ENCODE peak calls at places on chromosomes 1 and 21, in ten cellular contexts. C is adrenal gland, J is WTC11, L is endothelial cell, D is A549, E is Calu3, Z is PC-9, N is cardiac muscle cell, W is psoas muscle, X is mucosa of descending colon. R is an unnamed sample.

GRCh38 chr1:234000557-234001081 is 96.1 kb downstream of the SLC35F3 start:
- DNase-seq in C (no peak), J (no peak), L (no peak), D (no peak), E (no peak), Z (no peak), N (no peak), W (no peak), X (no peak), R (no peak)

GRCh38 chr1:235304549-235305451 is 23.2 kb downstream of the ARID4B start:
- DNase-seq in C (no peak), J (no peak), L (no peak), D (no peak), E (no peak), Z (no peak), N (no peak), W (no peak), X (peak), R (no peak)

GRCh38 chr1:42214447-42214871 is 49.9 kb upstream of the GUCA2A start:
- DNase-seq in C (no peak), J (no peak), L (no peak), D (no peak), E (peak), Z (peak), N (no peak), W (no peak), X (peak), R (no peak)

GRCh38 chr1:219710529-219711194 is 97.8 kb upstream of the ZC3H11B start:
- DNase-seq in C (no peak), J (no peak), L (no peak), D (no peak), E (no peak), Z (peak), N (no peak), W (no peak), X (no peak), R (no peak)

GRCh38 chr21:43654806-43655489 is 4.3 kb downstream of the HSF2BP start:
- DNase-seq in C (peak), J (no peak), L (no peak), D (no peak), E (no peak), Z (peak), N (no peak), W (no peak), X (no peak), R (no peak)

GRCh38 chr1:232211149-232211548 is 418.8 kb downstream of the SIPA1L2 start:
- DNase-seq in C (no peak), J (peak), L (peak), D (peak), E (peak), Z (no peak), N (no peak), W (no peak), X (no peak), R (no peak)

GRCh38 chr21:37093977-37094376 is 20.9 kb downstream of the TTC3 start:
- DNase-seq in C (no peak), J (no peak), L (no peak), D (no peak), E (no peak), Z (no peak), N (no peak), W (no peak), X (no peak), R (no peak)

GRCh38 chr21:41817228-41817627 is 50.4 kb upstream of the RIPK4 start:
- DNase-seq in C (peak), J (peak), L (peak), D (peak), E (peak), Z (peak), N (peak), W (no peak), X (peak), R (peak)

GRCh38 chr1:16915627-16915973 is 6.1 kb upstream of the CROCC start:
- DNase-seq in C (no peak), J (no peak), L (no peak), D (no peak), E (no peak), Z (no peak), N (no peak), W (peak), X (no peak), R (no peak)

GRCh38 chr1:214418380-214418779 is 133.0 kb downstream of the PTPN14 start:
- DNase-seq in C (no peak), J (no peak), L (no peak), D (no peak), E (no peak), Z (no peak), N (no peak), W (no peak), X (no peak), R (no peak)

GRCh38 chr1:9615316-9616063 is 26.8 kb downstream of the TMEM201 start:
- DNase-seq in C (no peak), J (peak), L (peak), D (peak), E (peak), Z (no peak), N (peak), W (no peak), X (peak), R (no peak)

GRCh38 chr1:155127105-155127671 is 488 bp upstream of the EFNA1 start:
- DNase-seq in C (no peak), J (peak), L (peak), D (no peak), E (peak), Z (peak), N (peak), W (peak), X (peak), R (peak)

GRCh38 chr1:154221815-154222081 is 993 bp downstream of the UBAP2L start:
- DNase-seq in C (no peak), J (no peak), L (no peak), D (no peak), E (no peak), Z (no peak), N (peak), W (no peak), X (no peak), R (no peak)

GRCh38 chr1:110049801-110050601 is 15.6 kb downstream of the STRIP1 start:
- DNase-seq in C (no peak), J (no peak), L (no peak), D (no peak), E (no peak), Z (no peak), N (peak), W (no peak), X (no peak), R (no peak)

DNA sequence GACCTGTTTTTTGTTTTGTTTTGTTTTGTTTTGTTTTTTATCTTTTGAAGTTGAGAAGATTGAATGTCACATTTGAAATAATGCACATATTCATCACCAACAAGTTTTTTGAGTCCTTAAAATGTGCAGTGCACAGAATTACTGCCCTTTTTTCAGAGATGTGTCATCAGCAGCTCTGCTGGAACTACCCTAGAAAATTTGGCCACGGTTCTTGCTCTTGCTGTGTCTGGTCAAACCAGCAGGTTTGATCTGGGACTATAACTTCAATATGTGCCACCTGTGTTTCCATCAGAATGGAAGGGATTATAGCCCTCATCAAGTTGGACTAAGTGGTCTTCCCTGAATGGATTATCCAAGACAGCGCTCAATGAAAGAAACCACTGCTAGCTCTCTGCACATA is 24.1 kb upstream of the CNN3 start:
- DNase-seq in C (no peak), J (no peak), L (no peak), D (no peak), E (no peak), Z (no peak), N (no peak), W (no peak), X (no peak), R (no peak)
- TF ChIP-seq CTCF in C (no peak), J (no peak), L (no peak), D (no peak), E (no peak), Z (no peak), N (no peak), W (no peak), X (no peak), R (no peak)

DNA sequence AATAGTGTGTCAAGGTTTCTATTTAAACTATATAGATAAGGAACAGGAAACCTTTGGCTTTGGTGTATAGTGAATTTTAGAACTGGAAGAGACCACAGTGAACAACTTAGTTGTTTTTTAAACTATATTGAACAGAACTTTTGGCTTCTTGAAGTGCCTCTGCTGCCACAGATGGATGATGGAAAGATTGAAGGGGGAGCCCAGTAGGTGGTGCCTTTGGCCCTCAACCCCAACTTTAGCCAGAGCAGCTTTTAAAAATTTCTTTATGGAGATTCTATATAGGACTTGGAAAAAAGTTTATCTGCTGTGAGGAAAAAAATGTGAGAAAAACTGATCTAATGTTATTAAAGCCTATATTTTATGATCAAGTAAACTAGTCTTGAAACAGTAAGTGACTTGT is 50.2 kb downstream of the SWT1 start:
- DNase-seq in C (no peak), J (no peak), L (no peak), D (no peak), E (no peak), Z (no peak), N (no peak), W (no peak), X (no peak), R (no peak)
- TF ChIP-seq CTCF in C (no peak), J (no peak), L (no peak), D (no peak), E (no peak), Z (no peak), N (no peak), W (no peak), X (no peak), R (no peak)

DNA sequence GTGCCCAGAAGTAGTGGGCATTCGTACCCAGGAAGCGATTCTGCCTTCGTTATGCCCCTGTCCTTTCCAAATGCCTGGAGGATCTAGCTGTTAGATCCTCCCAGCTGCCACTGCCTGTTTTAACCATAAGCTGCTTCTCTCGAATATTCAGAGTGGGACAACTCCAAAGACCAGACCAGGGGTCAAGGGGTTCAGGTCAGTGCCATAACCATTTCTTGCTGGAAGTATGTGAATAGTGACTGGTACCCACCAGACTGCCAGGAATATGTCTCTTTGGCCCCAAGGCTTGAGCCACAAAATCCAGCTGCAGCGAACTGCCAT is 914 bp upstream of the MTF1 start:
- DNase-seq in C (no peak), J (no peak), L (no peak), D (no peak), E (no peak), Z (no peak), N (no peak), W (no peak), X (no peak), R (no peak)
- TF ChIP-seq CTCF in C (no peak), J (no peak), L (no peak), D (no peak), E (no peak), Z (peak), N (no peak), W (no peak), X (no peak), R (peak)

DNA sequence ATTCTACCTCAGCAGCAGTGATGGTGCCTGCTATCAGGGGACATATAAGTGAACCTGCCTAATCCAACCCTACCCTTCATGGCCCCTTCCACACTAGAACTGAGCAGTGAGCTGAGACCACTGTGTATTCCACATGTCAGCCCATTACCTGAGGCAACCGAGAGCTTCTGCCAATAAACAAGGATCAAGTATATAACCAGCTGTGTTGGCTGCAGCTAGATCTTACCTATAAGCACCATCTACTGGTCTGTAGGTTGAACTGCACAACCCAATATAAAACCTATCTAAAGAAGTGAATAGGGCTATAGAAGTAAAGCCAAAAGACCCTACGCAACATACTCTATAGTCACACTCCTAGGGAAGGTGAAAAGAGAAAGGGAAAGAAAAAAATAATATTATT is 376.9 kb downstream of the HHIPL2 start:
- DNase-seq in C (no peak), J (no peak), L (no peak), D (peak), E (peak), Z (peak), N (peak), W (no peak), X (peak), R (no peak)
- TF ChIP-seq CTCF in C (no peak), J (peak), L (peak), D (peak), E (peak), Z (peak), N (peak), W (peak), X (no peak), R (peak)

DNA sequence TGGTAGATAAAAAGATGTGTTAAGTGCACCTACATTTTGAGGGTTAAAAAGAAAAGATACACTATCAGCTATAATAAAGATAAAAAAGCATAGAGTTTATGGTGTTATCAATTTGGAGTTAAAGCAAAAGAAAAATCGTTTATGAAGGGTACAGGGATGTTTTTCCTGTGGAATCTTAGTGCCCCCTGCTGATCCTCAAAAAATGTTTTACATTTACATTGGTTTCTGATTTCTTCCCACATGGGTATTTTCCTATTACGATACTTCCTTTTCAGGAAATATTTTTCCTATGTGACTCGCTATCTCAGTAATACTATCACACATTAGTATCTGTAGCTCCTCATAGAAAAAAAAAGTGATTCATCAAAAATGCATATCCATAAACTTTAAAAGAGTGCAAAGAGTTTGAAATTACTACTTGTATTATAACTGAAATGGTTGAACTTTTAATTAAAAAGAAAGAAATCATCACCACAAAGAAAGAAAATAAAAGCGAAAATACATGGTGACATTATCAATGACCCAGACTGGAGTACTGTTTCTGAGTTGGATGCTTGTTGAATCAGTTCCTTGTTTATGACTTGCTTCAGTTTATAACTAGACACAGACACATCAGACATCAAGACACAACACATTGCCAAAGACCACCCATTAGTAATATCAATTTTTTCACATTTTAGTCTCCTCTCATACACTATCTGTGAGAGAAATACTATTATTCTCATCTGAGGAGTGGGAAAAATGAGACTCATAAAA is 293.2 kb downstream of the MRPL39 start:
- DNase-seq in C (no peak), J (no peak), L (no peak), D (no peak), E (no peak), Z (no peak), N (peak), W (no peak), X (no peak), R (no peak)
- TF ChIP-seq CTCF in C (peak), J (no peak), L (no peak), D (no peak), E (no peak), Z (no peak), N (peak), W (no peak), X (no peak), R (peak)